ENCODE peak calls at places on chromosome 19, in eight cellular contexts. M is stimulated activated effector memory CD8-positive, alpha-beta T cell treated with anti-CD3 and anti-CD28 coated beads, Interleukin-12 subunit alpha, Interleukin-12 subunit beta, amount 100 ng/mL, for 72 hours; H is right lobe of liver; E is stimulated activated CD8-positive, alpha-beta memory T cell treated with anti-CD3 and anti-CD28 coated beads, Interleukin-15, amount 100 ng/mL, for 24 hours; F is amniotic stem cell; N is activated naive CD8-positive, alpha-beta T cell treated with anti-CD3 and anti-CD28 coated beads, Interleukin-2, amount 50 U/mL, for 24 hours; J is endodermal cell; L is fibroblast of the conjunctiva. X is an unnamed sample.

GRCh38 chr19:29771708-29772415 is 39.9 kb upstream of the CCNE1 start:
- DNase-seq in L (peak; percentile 20), J (peak; percentile 92), E (no peak), N (peak; percentile 45), H (peak; percentile 66), F (no peak), M (no peak), X (peak; percentile 47)

GRCh38 chr19:5651361-5651760 is 28.5 kb downstream of the SAFB start:
- DNase-seq in L (no peak), M (no peak), E (no peak), J (no peak), N (no peak), F (no peak), H (no peak), X (no peak)

GRCh38 chr19:13986348-13986904 is 19.7 kb downstream of the RFX1 start:
- DNase-seq in H (peak; percentile 88), J (peak; percentile 92), M (peak; percentile 93), E (peak; percentile 93), L (peak; percentile 28), N (peak; percentile 99), F (no peak), X (peak; percentile 100)

GRCh38 chr19:3112375-3113099 is 18.4 kb downstream of the GNA11 start:
- DNase-seq in E (no peak), F (no peak), M (no peak), N (no peak), J (no peak), H (peak; percentile 50), L (no peak), X (no peak)

GRCh38 chr19:5170329-5170745 is 170.3 kb downstream of the PTPRS start:
- DNase-seq in L (no peak), N (peak; percentile 77), M (peak; percentile 68), H (peak; percentile 61), E (peak; percentile 29), F (no peak), J (peak; percentile 87), X (no peak)

GRCh38 chr19:35704218-35704617 is at the start of gene ZBTB32:
- DNase-seq in E (no peak), F (no peak), H (no peak), J (peak; percentile 91), M (no peak), L (no peak), N (peak; percentile 41), X (peak; percentile 21)

GRCh38 chr19:7397687-7398086 is 49.0 kb downstream of the ARHGEF18 start:
- DNase-seq in M (no peak), L (peak; percentile 38), F (peak; percentile 55), J (no peak), N (no peak), H (no peak), E (no peak), X (no peak)

GRCh38 chr19:39363909-39364457 is 21.8 kb downstream of the SAMD4B start:
- DNase-seq in F (peak; percentile 29), L (peak; percentile 74), J (no peak), E (no peak), N (no peak), M (no peak), H (no peak), X (no peak)

GRCh38 chr19:30696514-30696913 is 324.3 kb downstream of the ZNF536 start:
- DNase-seq in H (no peak), L (no peak), E (no peak), N (peak; percentile 5), J (peak; percentile 95), F (no peak), M (no peak), X (no peak)

GRCh38 chr19:56720281-56720680 is 48.7 kb upstream of the ZNF835 start:
- DNase-seq in E (no peak), J (no peak), N (no peak), H (no peak), L (no peak), M (no peak), F (no peak), X (no peak)

GRCh38 chr19:46963093-46963734 is 56.4 kb upstream of the NPAS1 start:
- DNase-seq in N (no peak), M (no peak), H (no peak), E (no peak), J (no peak), L (no peak), F (peak; percentile 83), X (no peak)

GRCh38 chr19:11380653-11381534 is 3.2 kb downstream of the EPOR start:
- DNase-seq in M (peak; percentile 84), F (peak; percentile 94), L (peak; percentile 90), N (peak; percentile 93), J (peak; percentile 99), E (peak; percentile 64), H (peak; percentile 92), X (peak; percentile 98)

GRCh38 chr19:1109697-1110671 is 6.2 kb downstream of the GPX4 start:
- DNase-seq in H (no peak), E (no peak), M (no peak), N (no peak), F (no peak), J (no peak), L (no peak), X (no peak)

GRCh38 chr19:55638864-55639359 is 1.9 kb upstream of the ZNF580 start:
- DNase-seq in F (no peak), J (peak; percentile 81), H (no peak), N (peak; percentile 72), L (no peak), E (no peak), M (no peak), X (no peak)

GRCh38 chr19:11405846-11406643 is 13.1 kb downstream of the RGL3 start:
- DNase-seq in H (no peak), F (no peak), N (peak; percentile 61), L (no peak), E (no peak), M (no peak), J (peak; percentile 88), X (no peak)

GRCh38 chr19:7657047-7657779 is 11.6 kb upstream of the RETN start:
- DNase-seq in F (no peak), M (no peak), J (no peak), N (peak; percentile 74), H (no peak), E (no peak), L (no peak), X (no peak)

GRCh38 chr19:18895038-18895827 is 725 bp downstream of the CERS1 start:
- DNase-seq in H (no peak), M (no peak), L (peak; percentile 17), N (peak; percentile 22), J (peak; percentile 93), F (peak; percentile 22), E (no peak), X (no peak)

GRCh38 chr19:40621966-40622772 is 21.0 kb downstream of the LTBP4 start:
- DNase-seq in H (no peak), J (no peak), E (no peak), L (no peak), M (no peak), F (no peak), N (no peak), X (no peak)

GRCh38 chr19:16888629-16889371 is at the start of gene F2RL3:
- DNase-seq in F (no peak), N (no peak), M (no peak), L (no peak), E (no peak), J (no peak), H (no peak), X (peak; percentile 62)

GRCh38 chr19:4575267-4575793 is 15.8 kb upstream of the SEMA6B start:
- DNase-seq in N (peak; percentile 55), F (no peak), J (peak; percentile 96), M (no peak), E (no peak), L (peak; percentile 96), H (no peak), X (no peak)

GRCh38 chr19:18291590-18292459 is 10.4 kb upstream of the JUND start:
- DNase-seq in E (peak; percentile 65), N (peak; percentile 96), H (peak; percentile 91), J (peak; percentile 92), M (peak; percentile 79), F (no peak), L (peak; percentile 55), X (peak; percentile 91)

GRCh38 chr19:10517760-10518443 is 655 bp upstream of the S1PR5 start:
- DNase-seq in M (peak; percentile 19), L (no peak), H (no peak), J (peak; percentile 88), N (no peak), F (no peak), E (no peak), X (no peak)

GRCh38 chr19:49534632-49535385 is 7.0 kb downstream of the RCN3 start:
- DNase-seq in H (no peak), M (no peak), E (no peak), J (no peak), L (no peak), F (no peak), N (no peak), X (no peak)

GRCh38 chr19:40388486-40388885 is 1.5 kb downstream of the HIPK4 start:
- DNase-seq in F (no peak), E (no peak), H (no peak), N (no peak), L (no peak), J (no peak), M (no peak), X (no peak)